ENCODE peak calls at places on chromosomes 5 and 9, in six cellular contexts. A, E, J, F, O and C are unnamed samples.

GRCh38 chr5:96432245-96433065 is 593 bp downstream of the PCSK1 start:
- DNase-seq in A (no peak), E (peak; percentile 82), J (no peak), F (no peak), O (peak; percentile 80), C (no peak)

GRCh38 chr5:97764700-97765099 is 581.7 kb upstream of the RIOK2 start:
- DNase-seq in A (no peak), E (no peak), J (no peak), F (no peak), O (no peak), C (no peak)

GRCh38 chr9:129174724-129175514 is 3.1 kb downstream of the IER5L start:
- DNase-seq in A (no peak), E (peak; percentile 85), J (peak; percentile 51), F (peak; percentile 93), O (peak; percentile 72), C (peak; percentile 92)

GRCh38 chr9:136111190-136111589 is 7.5 kb downstream of the TMEM250 start:
- DNase-seq in A (no peak), E (no peak), J (no peak), F (peak; percentile 13), O (no peak), C (no peak)

GRCh38 chr5:178769617-178770290 is 39.3 kb upstream of the ZNF354A start:
- DNase-seq in A (no peak), E (no peak), J (no peak), F (no peak), O (no peak), C (no peak)

GRCh38 chr9:89145086-89145485 is 33.5 kb downstream of the SHC3 start:
- DNase-seq in A (no peak), E (no peak), J (no peak), F (no peak), O (no peak), C (no peak)

GRCh38 chr5:153827407-153827806 is 211.3 kb downstream of the FAM114A2 start:
- DNase-seq in A (peak; percentile 31), E (peak; percentile 70), J (no peak), F (no peak), O (peak; percentile 58), C (no peak)

GRCh38 chr5:56816546-56817081 is 1.3 kb downstream of the MAP3K1 start:
- DNase-seq in A (no peak), E (peak; percentile 86), J (peak; percentile 57), F (peak; percentile 28), O (peak; percentile 89), C (peak; percentile 76)

GRCh38 chr5:59548807-59549357 is 344.6 kb downstream of the PDE4D start:
- DNase-seq in A (no peak), E (no peak), J (no peak), F (no peak), O (no peak), C (no peak)

GRCh38 chr9:24035816-24036215 is 209.8 kb upstream of the ELAVL2 start:
- DNase-seq in A (no peak), E (no peak), J (no peak), F (no peak), O (no peak), C (no peak)

GRCh38 chr9:22457448-22457847 is 10.8 kb downstream of the DMRTA1 start:
- DNase-seq in A (no peak), E (peak; percentile 80), J (no peak), F (no peak), O (peak; percentile 60), C (no peak)

GRCh38 chr5:132228241-132229035 is 785 bp upstream of the P4HA2 start:
- DNase-seq in A (no peak), E (peak; percentile 55), J (no peak), F (peak; percentile 11), O (peak; percentile 27), C (no peak)

GRCh38 chr5:59724482-59725392 is 168.8 kb downstream of the PDE4D start:
- DNase-seq in A (no peak), E (peak; percentile 80), J (no peak), F (no peak), O (peak; percentile 76), C (peak; percentile 16)

GRCh38 chr5:75242067-75242466 is 5.4 kb upstream of the ANKRD31 start:
- DNase-seq in A (no peak), E (no peak), J (no peak), F (no peak), O (no peak), C (no peak)

GRCh38 chr5:111685969-111686368 is 71.0 kb downstream of the NREP start:
- DNase-seq in A (peak; percentile 35), E (peak; percentile 54), J (no peak), F (no peak), O (peak; percentile 75), C (no peak)

GRCh38 chr5:120140510-120140909 is 323.6 kb upstream of the PRR16 start:
- DNase-seq in A (no peak), E (no peak), J (no peak), F (no peak), O (no peak), C (no peak)

GRCh38 chr5:98095072-98095471 is 678.4 kb upstream of the RGMB start:
- DNase-seq in A (no peak), E (no peak), J (no peak), F (no peak), O (no peak), C (no peak)

GRCh38 chr9:34562136-34562745 is 27.3 kb downstream of the CNTFR start:
- DNase-seq in A (no peak), E (peak; percentile 83), J (no peak), F (no peak), O (peak; percentile 77), C (no peak)

GRCh38 chr5:172553838-172554344 is 87.2 kb upstream of the NEURL1B start:
- DNase-seq in A (no peak), E (peak; percentile 15), J (no peak), F (no peak), O (no peak), C (no peak)

GRCh38 chr9:126401107-126401506 is 74.5 kb downstream of the MVB12B start:
- DNase-seq in A (no peak), E (no peak), J (no peak), F (no peak), O (no peak), C (no peak)

GRCh38 chr9:126056312-126057021 is 270.2 kb upstream of the MVB12B start:
- DNase-seq in A (no peak), E (no peak), J (no peak), F (no peak), O (no peak), C (no peak)

GRCh38 chr5:177491429-177491945 is 5.9 kb downstream of the PDLIM7 start:
- DNase-seq in A (no peak), E (peak; percentile 98), J (no peak), F (no peak), O (peak; percentile 94), C (no peak)

GRCh38 chr5:16844952-16845351 is 91.1 kb downstream of the MYO10 start:
- DNase-seq in A (no peak), E (no peak), J (no peak), F (no peak), O (no peak), C (no peak)

GRCh38 chr9:95514402-95514801 is 2.4 kb downstream of the PTCH1 start:
- DNase-seq in A (no peak), E (no peak), J (no peak), F (no peak), O (no peak), C (peak; percentile 31)

GRCh38 chr9:71774917-71775316 is 6.6 kb upstream of the CEMIP2 start:
- DNase-seq in A (no peak), E (no peak), J (no peak), F (no peak), O (no peak), C (no peak)

GRCh38 chr9:35673132-35673997 is at the start of gene CA9:
- DNase-seq in A (no peak), E (no peak), J (no peak), F (no peak), O (no peak), C (no peak)

GRCh38 chr5:125227333-125228075 is 481.1 kb upstream of the ZNF608 start:
- DNase-seq in A (no peak), E (peak; percentile 79), J (no peak), F (no peak), O (peak; percentile 59), C (no peak)

GRCh38 chr5:136584474-136584873 is 219.1 kb upstream of the TRPC7 start:
- DNase-seq in A (no peak), E (no peak), J (no peak), F (no peak), O (no peak), C (no peak)

GRCh38 chr5:6900828-6901227 is 187.6 kb downstream of the TENT4A start:
- DNase-seq in A (no peak), E (no peak), J (no peak), F (no peak), O (peak; percentile 14), C (no peak)

GRCh38 chr9:137269231-137269772 is 8.2 kb upstream of the TOR4A start:
- DNase-seq in A (no peak), E (no peak), J (no peak), F (peak; percentile 19), O (no peak), C (no peak)
- H3K4me3 ChIP-seq in A (no peak overlapping the region), E (no peak overlapping the region), J (no peak overlapping the region), F (no peak overlapping the region), O (no peak overlapping the region), C (no peak overlapping the region)

GRCh38 chr5:150160448-150161069 is 4.9 kb upstream of the PDGFRB start:
- DNase-seq in A (no peak), E (no peak), J (no peak), F (no peak), O (no peak), C (peak; percentile 33)
- H3K4me1 ChIP-seq in A (no peaks in the 10 kb centered on the region), E (no peaks in the 10 kb centered on the region), J (peaks cover 6% of the 10 kb centered on the region), F (peaks cover 37% of the 10 kb centered on the region), O (peaks cover 5% of the 10 kb centered on the region), C (peaks cover 62% of the 10 kb centered on the region)

GRCh38 chr5:159186319-159186718 is 23.0 kb downstream of the RNF145 start:
- DNase-seq in A (no peak), E (no peak), J (no peak), F (no peak), O (no peak), C (no peak)

GRCh38 chr5:159184858-159185381 is 24.4 kb downstream of the RNF145 start:
- DNase-seq in A (no peak), E (peak; percentile 52), J (no peak), F (no peak), O (no peak), C (peak; percentile 90)

GRCh38 chr5:159187674-159188164 is 21.6 kb downstream of the RNF145 start:
- DNase-seq in A (no peak), E (no peak), J (no peak), F (no peak), O (no peak), C (no peak)

GRCh38 chr5:159184236-159184635 is 25.1 kb downstream of the RNF145 start:
- DNase-seq in A (no peak), E (no peak), J (no peak), F (no peak), O (no peak), C (peak; percentile 79)

DNA sequence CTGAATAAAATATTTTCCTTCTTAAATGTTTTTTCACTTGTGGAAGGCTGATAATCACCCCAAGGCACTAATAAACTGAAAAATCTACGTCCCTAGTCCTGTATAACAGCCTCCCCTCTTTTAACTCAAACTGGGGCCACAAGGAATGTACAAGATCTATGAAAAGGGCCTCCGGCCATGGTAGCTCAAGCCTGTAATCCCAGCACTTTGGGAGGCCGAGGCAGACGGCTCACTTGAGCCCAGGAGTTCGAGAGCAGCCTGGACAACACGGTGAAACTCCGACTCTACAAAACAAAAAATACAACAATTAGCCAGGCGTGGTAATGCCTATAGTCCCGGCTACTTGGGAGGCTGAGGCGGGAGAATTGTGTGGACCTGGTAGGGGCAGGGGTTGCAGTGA is 23.6 kb downstream of the RNF145 start:
- DNase-seq in A (no peak), E (no peak), J (no peak), F (no peak), O (no peak), C (no peak)
- H3K27ac ChIP-seq in A (no peak overlapping the region), E (no peak overlapping the region), J (no peak overlapping the region), F (no peak overlapping the region), O (no peak overlapping the region), C (peak overlapping the region; percentile 98)

GRCh38 chr5:180072256-180072548 is 643 bp upstream of the RNF130 start:
- DNase-seq in A (no peak), E (no peak), J (no peak), F (no peak), O (no peak), C (no peak)
- H3K4me3 ChIP-seq in A (no peak overlapping the region), E (no peak overlapping the region), J (peak overlapping the region; percentile 63), F (peak overlapping the region; percentile 99), O (peak overlapping the region; percentile 91), C (no peak overlapping the region)